ENCODE peak calls at places on chromosomes 6 and 20, in five cellular contexts. C is H1, Z is GM12878, S is HCT116, V is HepG2. P is an unnamed sample.
A peak's percentile ranks its signal among the peaks of the same experiment; 100 is the strongest.

GRCh38 chr20:5504061-5504739 is 187.4 kb upstream of the PROKR2 start:
- DNase-seq in C (no peak), Z (no peak), S (no peak), V (peak; percentile 40), P (peak; percentile 58)

GRCh38 chr6:137315081-137315480 is 95.9 kb upstream of the IFNGR1 start:
- DNase-seq in C (no peak), Z (no peak), S (no peak), V (peak; percentile 94), P (no peak)

GRCh38 chr20:14925286-14925685 is 587.9 kb upstream of the FLRT3 start:
- DNase-seq in C (no peak), Z (no peak), S (no peak), V (no peak), P (no peak)

GRCh38 chr6:139152892-139153271 is 18.0 kb downstream of the HECA start:
- DNase-seq in C (no peak), Z (no peak), S (no peak), V (no peak), P (no peak)

GRCh38 chr20:62737271-62737761 is 28.7 kb downstream of the NTSR1 start:
- DNase-seq in C (no peak), Z (no peak), S (no peak), V (no peak), P (no peak)

GRCh38 chr20:43825635-43826034 is 89.0 kb upstream of the TOX2 start:
- DNase-seq in C (no peak), Z (peak; percentile 40), S (no peak), V (no peak), P (no peak)

GRCh38 chr6:25537349-25538018 is 114.5 kb upstream of the SCGN start:
- DNase-seq in C (no peak), Z (no peak), S (no peak), V (no peak), P (no peak)

GRCh38 chr6:51559059-51559458 is 528.4 kb downstream of the PKHD1 start:
- DNase-seq in C (no peak), Z (no peak), S (no peak), V (peak; percentile 18), P (no peak)

GRCh38 chr20:53751394-53752368 is 158.0 kb upstream of the ZNF217 start:
- DNase-seq in C (no peak), Z (peak; percentile 86), S (no peak), V (no peak), P (no peak)

GRCh38 chr6:110139052-110139451 is 40.4 kb downstream of the WASF1 start:
- DNase-seq in C (no peak), Z (no peak), S (no peak), V (no peak), P (no peak)

GRCh38 chr20:48930035-48930434 is 8.5 kb downstream of the ARFGEF2 start:
- DNase-seq in C (no peak), Z (no peak), S (no peak), V (no peak), P (no peak)

GRCh38 chr6:5996701-5997419 is 9.9 kb downstream of the NRN1 start:
- DNase-seq in C (no peak), Z (no peak), S (no peak), V (no peak), P (no peak)

GRCh38 chr6:116511424-116512131 is at the start of gene CALHM5:
- DNase-seq in C (no peak), Z (no peak), S (peak; percentile 58), V (no peak), P (peak; percentile 46)

GRCh38 chr20:18657575-18657974 is 69.7 kb downstream of the DTD1 start:
- DNase-seq in C (no peak), Z (no peak), S (no peak), V (no peak), P (no peak)

GRCh38 chr6:151036869-151037680 is 171.6 kb downstream of the MTHFD1L start:
- DNase-seq in C (no peak), Z (no peak), S (peak; percentile 64), V (no peak), P (no peak)

GRCh38 chr6:45814772-45815171 is 200.9 kb downstream of the CLIC5 start:
- DNase-seq in C (no peak), Z (no peak), S (no peak), V (no peak), P (no peak)

DNA sequence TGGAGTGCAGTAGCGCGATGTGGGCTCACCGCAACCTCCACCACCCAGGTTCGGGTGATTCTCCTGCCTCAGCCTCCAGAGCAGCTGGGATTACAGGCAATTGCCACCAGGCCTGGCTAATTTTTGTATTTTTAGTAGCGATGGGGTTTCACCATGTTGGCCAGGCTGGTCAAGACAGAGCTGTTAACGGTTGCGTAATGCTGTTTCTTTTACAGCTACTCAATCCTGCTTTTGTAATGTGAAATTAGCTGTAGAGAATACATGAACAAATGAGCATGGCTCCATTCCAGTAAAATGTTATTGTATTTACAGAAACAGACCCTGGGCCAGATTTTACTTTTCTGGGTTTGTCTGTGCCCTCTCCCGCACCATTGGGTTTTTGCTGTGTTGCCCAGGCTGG is 1.9 kb downstream of the PNLDC1 start:
- DNase-seq in C (no peak), Z (no peak), S (no peak), V (no peak), P (no peak)
- TF ChIP-seq SRF in C (no peak), Z (no peak), S (no peak), V (no peak), P (no peak)

DNA sequence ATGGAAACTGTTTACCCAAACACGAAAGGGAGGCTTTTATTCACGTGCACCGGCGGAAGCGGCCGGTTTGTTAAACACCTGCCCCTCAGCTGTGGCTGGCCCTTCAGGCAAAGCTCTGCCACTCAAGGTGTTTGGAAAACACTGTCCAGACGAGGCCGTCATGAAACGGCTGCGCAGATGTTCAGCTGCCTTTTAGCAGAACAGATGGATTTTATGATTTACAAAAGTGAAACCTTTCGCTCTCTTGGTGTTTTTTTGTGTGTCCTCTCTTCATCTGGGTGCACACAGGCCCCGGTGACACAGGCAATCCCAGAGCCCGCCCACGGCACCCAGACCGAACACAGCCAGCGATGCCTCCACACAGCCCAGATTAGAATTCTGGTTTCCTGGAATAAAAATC is 397.0 kb downstream of the SMOC2 start:
- DNase-seq in C (no peak), Z (no peak), S (no peak), V (no peak), P (no peak)
- TF ChIP-seq SRF in C (no peak), Z (no peak), S (no peak), V (no peak), P (no peak)

GRCh38 chr6:158397578-158397977 is 85.3 kb downstream of the TULP4 start:
- DNase-seq in C (no peak), Z (no peak), S (no peak), V (no peak), P (no peak)
- TF ChIP-seq SRF in C (no peak), Z (no peak), S (no peak), V (no peak), P (no peak)

GRCh38 chr6:84897874-84898635 is 133.7 kb upstream of the TBX18 start:
- DNase-seq in C (no peak), Z (no peak), S (no peak), V (no peak), P (no peak)
- TF ChIP-seq SRF in C (no peak), Z (no peak), S (no peak), V (no peak), P (no peak)

P was measured in K562.